ENCODE peak calls at places on chromosomes 7 and 10, in eight cellular contexts. S is GM13976; C is activated CD4-positive, alpha-beta memory T cell treated with anti-CD3 and anti-CD28 coated beads, Interleukin-2, amount 10 ng/mL, durations not matched to agents 7 days and 5 days; H is RWPE1; K is amygdala; G is HCEC 1CT; E is stimulated activated CD4-positive, alpha-beta T cell treated with anti-CD3 and anti-CD28 coated beads, Interleukin-12 subunit alpha, Interleukin-12 subunit beta, amount 100 ng/mL, for 48 hours; F is progenitor cell of endocrine pancreas. M is an unnamed sample.

GRCh38 chr10:23368816-23369640 is 24.4 kb upstream of the C10orf67 start:
- DNase-seq in S (peak; percentile 35), C (no peak), H (no peak), K (no peak), G (no peak), E (no peak), F (no peak), M (no peak)

GRCh38 chr7:22561356-22561755 is 61.4 kb upstream of the STEAP1B start:
- DNase-seq in S (no peak), C (no peak), H (peak; percentile 90), K (peak; percentile 35), G (peak; percentile 99), E (no peak), F (no peak), M (no peak)

GRCh38 chr7:36765605-36766004 is 41.3 kb upstream of the AOAH start:
- DNase-seq in S (no peak), C (no peak), H (no peak), K (no peak), G (no peak), E (no peak), F (no peak), M (no peak)

GRCh38 chr7:69994907-69995542 is 396.8 kb downstream of the AUTS2 start:
- DNase-seq in S (no peak), C (no peak), H (no peak), K (no peak), G (no peak), E (no peak), F (no peak), M (no peak)

GRCh38 chr7:39353615-39354376 is 212.4 kb upstream of the YAE1 start:
- DNase-seq in S (no peak), C (no peak), H (peak; percentile 34), K (no peak), G (no peak), E (no peak), F (peak; percentile 12), M (no peak)

GRCh38 chr10:104109908-104110662 is 11.9 kb upstream of the SFR1 start:
- DNase-seq in S (no peak), C (no peak), H (peak; percentile 79), K (no peak), G (peak; percentile 94), E (no peak), F (no peak), M (no peak)

GRCh38 chr7:158804335-158804734 is 25.0 kb downstream of the ESYT2 start:
- DNase-seq in S (no peak), C (no peak), H (no peak), K (no peak), G (no peak), E (no peak), F (no peak), M (no peak)

GRCh38 chr7:97971120-97971989 is 18.6 kb downstream of the OCM2 start:
- DNase-seq in S (peak; percentile 49), C (peak; percentile 47), H (peak; percentile 36), K (no peak), G (no peak), E (no peak), F (no peak), M (no peak)

GRCh38 chr7:44978511-44979366 is at the start of gene MYO1G:
- DNase-seq in S (peak; percentile 85), C (peak; percentile 96), H (no peak), K (no peak), G (no peak), E (peak; percentile 88), F (no peak), M (no peak)

GRCh38 chr10:7436490-7437100 is 25.8 kb upstream of the SFMBT2 start:
- DNase-seq in S (no peak), C (no peak), H (no peak), K (no peak), G (peak; percentile 58), E (no peak), F (no peak), M (no peak)

GRCh38 chr10:119702482-119703041 is 23.3 kb upstream of the INPP5F start:
- DNase-seq in S (no peak), C (no peak), H (no peak), K (no peak), G (no peak), E (no peak), F (no peak), M (no peak)

GRCh38 chr10:1368772-1369171 is 312.6 kb downstream of the WDR37 start:
- DNase-seq in S (peak; percentile 73), C (peak; percentile 42), H (no peak), K (no peak), G (no peak), E (no peak), F (peak; percentile 36), M (peak; percentile 28)

GRCh38 chr7:98591926-98592325 is 25.2 kb upstream of the NPTX2 start:
- DNase-seq in S (no peak), C (no peak), H (no peak), K (no peak), G (no peak), E (no peak), F (no peak), M (no peak)

GRCh38 chr10:128268015-128268722 is 141.9 kb upstream of the MKI67 start:
- DNase-seq in S (peak; percentile 62), C (no peak), H (peak; percentile 20), K (peak; percentile 18), G (no peak), E (no peak), F (peak; percentile 57), M (no peak)

GRCh38 chr7:123242467-123243097 is 42.8 kb upstream of the SLC13A1 start:
- DNase-seq in S (no peak), C (no peak), H (no peak), K (no peak), G (no peak), E (no peak), F (no peak), M (no peak)

GRCh38 chr10:27230022-27230421 is 10.6 kb downstream of the ACBD5 start:
- DNase-seq in S (no peak), C (no peak), H (no peak), K (no peak), G (no peak), E (no peak), F (no peak), M (no peak)